ENCODE peak calls at places on chromosomes 16 and 17, in six cellular contexts. One of them, this sample, is unnamed.

GRCh38 chr17:59572301-59572924 is 7.0 kb downstream of the DHX40 start:
- DNase-seq in psoas muscle: no peak
- DNase-seq in HFF-Myc: no peak
- DNase-seq in Peyer's patch: no peak
- DNase-seq in CD8-positive, alpha-beta T cell: no peak
- DNase-seq in CD4-positive, alpha-beta T cell: no peak
- DNase-seq in this sample: no peak

GRCh38 chr16:76854234-76854633 is 336.8 kb upstream of the MON1B start:
- DNase-seq in psoas muscle: no peak
- DNase-seq in HFF-Myc: no peak
- DNase-seq in Peyer's patch: no peak
- DNase-seq in CD8-positive, alpha-beta T cell: no peak
- DNase-seq in CD4-positive, alpha-beta T cell: no peak
- DNase-seq in this sample: no peak

GRCh38 chr17:27858621-27859305 is 34.4 kb downstream of the LYRM9 start:
- DNase-seq in psoas muscle: no peak
- DNase-seq in HFF-Myc: no peak
- DNase-seq in Peyer's patch: no peak
- DNase-seq in CD8-positive, alpha-beta T cell: no peak
- DNase-seq in CD4-positive, alpha-beta T cell: no peak
- DNase-seq in this sample: no peak

GRCh38 chr17:41651625-41652460 is 27.5 kb upstream of the KRT17 start:
- DNase-seq in psoas muscle: peak
- DNase-seq in HFF-Myc: no peak
- DNase-seq in Peyer's patch: peak
- DNase-seq in CD8-positive, alpha-beta T cell: no peak
- DNase-seq in CD4-positive, alpha-beta T cell: no peak
- DNase-seq in this sample: no peak

GRCh38 chr17:81460856-81461460 is 51.6 kb downstream of the ACTG1 start:
- DNase-seq in psoas muscle: no peak
- DNase-seq in HFF-Myc: no peak
- DNase-seq in Peyer's patch: no peak
- DNase-seq in CD8-positive, alpha-beta T cell: no peak
- DNase-seq in CD4-positive, alpha-beta T cell: no peak
- DNase-seq in this sample: peak

GRCh38 chr16:75971334-75971733 is 245.0 kb upstream of the CPHXL start:
- DNase-seq in psoas muscle: no peak
- DNase-seq in HFF-Myc: no peak
- DNase-seq in Peyer's patch: no peak
- DNase-seq in CD8-positive, alpha-beta T cell: no peak
- DNase-seq in CD4-positive, alpha-beta T cell: no peak
- DNase-seq in this sample: no peak

GRCh38 chr16:70611785-70612303 is 34.5 kb upstream of the IL34 start:
- DNase-seq in psoas muscle: no peak
- DNase-seq in HFF-Myc: no peak
- DNase-seq in Peyer's patch: no peak
- DNase-seq in CD8-positive, alpha-beta T cell: no peak
- DNase-seq in CD4-positive, alpha-beta T cell: no peak
- DNase-seq in this sample: no peak

GRCh38 chr16:24848065-24848464 is 2.3 kb downstream of the SLC5A11 start:
- DNase-seq in psoas muscle: no peak
- DNase-seq in HFF-Myc: peak
- DNase-seq in Peyer's patch: no peak
- DNase-seq in CD8-positive, alpha-beta T cell: no peak
- DNase-seq in CD4-positive, alpha-beta T cell: no peak
- DNase-seq in this sample: no peak

GRCh38 chr17:7014995-7015586 is 2.7 kb downstream of the RNASEK start:
- DNase-seq in psoas muscle: no peak
- DNase-seq in HFF-Myc: no peak
- DNase-seq in Peyer's patch: no peak
- DNase-seq in CD8-positive, alpha-beta T cell: peak
- DNase-seq in CD4-positive, alpha-beta T cell: peak
- DNase-seq in this sample: peak

GRCh38 chr17:75878174-75878998 is at the start of gene TRIM47:
- DNase-seq in psoas muscle: peak
- DNase-seq in HFF-Myc: no peak
- DNase-seq in Peyer's patch: peak
- DNase-seq in CD8-positive, alpha-beta T cell: no peak
- DNase-seq in CD4-positive, alpha-beta T cell: no peak
- DNase-seq in this sample: no peak

GRCh38 chr17:1487939-1488825 is 4.3 kb downstream of the MYO1C start:
- DNase-seq in psoas muscle: peak
- DNase-seq in HFF-Myc: no peak
- DNase-seq in Peyer's patch: peak
- DNase-seq in CD8-positive, alpha-beta T cell: peak
- DNase-seq in CD4-positive, alpha-beta T cell: peak
- DNase-seq in this sample: peak
- TF ChIP-seq CTCF in psoas muscle: no peak
- TF ChIP-seq CTCF in HFF-Myc: no peak
- TF ChIP-seq CTCF in Peyer's patch: no peak
- TF ChIP-seq CTCF in CD8-positive, alpha-beta T cell: no peak
- TF ChIP-seq CTCF in CD4-positive, alpha-beta T cell: no peak
- TF ChIP-seq CTCF in this sample: no peak

GRCh38 chr17:16968786-16969185 is 3.1 kb downstream of the TNFRSF13B start:
- DNase-seq in psoas muscle: no peak
- DNase-seq in HFF-Myc: no peak
- DNase-seq in Peyer's patch: no peak
- DNase-seq in CD8-positive, alpha-beta T cell: no peak
- DNase-seq in CD4-positive, alpha-beta T cell: no peak
- DNase-seq in this sample: no peak

GRCh38 chr17:16961792-16962191 is 10.1 kb downstream of the TNFRSF13B start:
- DNase-seq in psoas muscle: no peak
- DNase-seq in HFF-Myc: no peak
- DNase-seq in Peyer's patch: no peak
- DNase-seq in CD8-positive, alpha-beta T cell: no peak
- DNase-seq in CD4-positive, alpha-beta T cell: no peak
- DNase-seq in this sample: no peak

DNA sequence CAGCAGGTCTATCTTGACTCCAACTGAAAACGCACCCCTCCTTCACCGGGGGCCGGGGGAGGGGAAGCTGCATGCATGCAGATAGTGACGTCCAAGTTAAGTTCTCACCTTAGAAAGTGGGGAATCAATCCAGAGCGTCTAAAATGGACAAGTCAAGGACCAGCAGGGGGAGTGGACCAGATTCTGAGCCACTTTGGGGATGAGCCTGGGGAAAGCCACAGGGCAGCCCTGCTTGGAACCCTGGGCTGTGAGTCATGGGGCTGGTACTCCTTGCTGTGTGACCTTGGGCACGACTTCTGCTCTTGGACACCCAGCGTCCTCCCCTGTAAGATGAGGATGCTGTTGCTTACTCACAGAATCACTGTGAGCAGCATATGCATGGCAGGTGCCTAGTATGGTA is 9.1 kb downstream of the TNFRSF13B start:
- DNase-seq in psoas muscle: no peak
- DNase-seq in HFF-Myc: no peak
- DNase-seq in Peyer's patch: no peak
- DNase-seq in CD8-positive, alpha-beta T cell: no peak
- DNase-seq in CD4-positive, alpha-beta T cell: no peak
- DNase-seq in this sample: no peak
- TF ChIP-seq CTCF in psoas muscle: no peak
- TF ChIP-seq CTCF in HFF-Myc: peak
- TF ChIP-seq CTCF in Peyer's patch: no peak
- TF ChIP-seq CTCF in CD8-positive, alpha-beta T cell: no peak
- TF ChIP-seq CTCF in CD4-positive, alpha-beta T cell: no peak
- TF ChIP-seq CTCF in this sample: no peak

GRCh38 chr17:44362056-44362355 is 1.6 kb downstream of the FAM171A2 start:
- DNase-seq in psoas muscle: no peak
- DNase-seq in HFF-Myc: no peak
- DNase-seq in Peyer's patch: no peak
- DNase-seq in CD8-positive, alpha-beta T cell: no peak
- DNase-seq in CD4-positive, alpha-beta T cell: no peak
- DNase-seq in this sample: no peak
- TF ChIP-seq CTCF in psoas muscle: no peak
- TF ChIP-seq CTCF in HFF-Myc: no peak
- TF ChIP-seq CTCF in Peyer's patch: no peak
- TF ChIP-seq CTCF in CD8-positive, alpha-beta T cell: no peak
- TF ChIP-seq CTCF in CD4-positive, alpha-beta T cell: no peak
- TF ChIP-seq CTCF in this sample: no peak

DNA sequence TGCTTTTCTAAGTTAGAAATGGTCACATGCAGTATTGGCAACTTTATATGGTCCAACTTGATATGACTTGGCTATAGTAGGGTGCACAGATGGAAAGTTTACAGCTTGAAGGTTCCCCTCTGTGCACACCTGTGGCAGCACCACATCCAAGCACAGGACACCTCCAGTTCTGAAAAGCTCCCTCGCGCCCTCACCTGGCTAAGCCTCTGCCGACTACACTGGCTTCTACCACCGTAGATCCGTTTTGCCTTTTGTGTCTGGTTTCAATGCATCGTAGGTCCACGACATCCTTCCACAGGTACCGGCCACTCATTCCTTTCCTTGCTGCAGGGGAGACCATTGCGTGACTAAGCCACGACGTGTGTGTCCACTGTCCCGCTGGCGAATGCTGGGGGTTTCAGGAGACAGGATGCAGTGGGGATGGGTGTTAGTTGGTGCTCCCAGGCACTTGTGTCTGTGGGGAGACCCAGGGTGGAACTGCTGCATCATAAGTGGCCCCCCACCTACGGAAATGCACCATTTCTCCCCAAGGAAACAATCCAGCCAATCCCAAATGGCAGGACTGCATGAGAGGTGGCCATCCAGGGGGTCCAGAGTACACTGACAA is 4.9 kb upstream of the RASD1 start:
- DNase-seq in psoas muscle: no peak
- DNase-seq in HFF-Myc: no peak
- DNase-seq in Peyer's patch: peak
- DNase-seq in CD8-positive, alpha-beta T cell: no peak
- DNase-seq in CD4-positive, alpha-beta T cell: no peak
- DNase-seq in this sample: no peak
- TF ChIP-seq CTCF in psoas muscle: no peak
- TF ChIP-seq CTCF in HFF-Myc: no peak
- TF ChIP-seq CTCF in Peyer's patch: peak
- TF ChIP-seq CTCF in CD8-positive, alpha-beta T cell: no peak
- TF ChIP-seq CTCF in CD4-positive, alpha-beta T cell: no peak
- TF ChIP-seq CTCF in this sample: no peak

DNA sequence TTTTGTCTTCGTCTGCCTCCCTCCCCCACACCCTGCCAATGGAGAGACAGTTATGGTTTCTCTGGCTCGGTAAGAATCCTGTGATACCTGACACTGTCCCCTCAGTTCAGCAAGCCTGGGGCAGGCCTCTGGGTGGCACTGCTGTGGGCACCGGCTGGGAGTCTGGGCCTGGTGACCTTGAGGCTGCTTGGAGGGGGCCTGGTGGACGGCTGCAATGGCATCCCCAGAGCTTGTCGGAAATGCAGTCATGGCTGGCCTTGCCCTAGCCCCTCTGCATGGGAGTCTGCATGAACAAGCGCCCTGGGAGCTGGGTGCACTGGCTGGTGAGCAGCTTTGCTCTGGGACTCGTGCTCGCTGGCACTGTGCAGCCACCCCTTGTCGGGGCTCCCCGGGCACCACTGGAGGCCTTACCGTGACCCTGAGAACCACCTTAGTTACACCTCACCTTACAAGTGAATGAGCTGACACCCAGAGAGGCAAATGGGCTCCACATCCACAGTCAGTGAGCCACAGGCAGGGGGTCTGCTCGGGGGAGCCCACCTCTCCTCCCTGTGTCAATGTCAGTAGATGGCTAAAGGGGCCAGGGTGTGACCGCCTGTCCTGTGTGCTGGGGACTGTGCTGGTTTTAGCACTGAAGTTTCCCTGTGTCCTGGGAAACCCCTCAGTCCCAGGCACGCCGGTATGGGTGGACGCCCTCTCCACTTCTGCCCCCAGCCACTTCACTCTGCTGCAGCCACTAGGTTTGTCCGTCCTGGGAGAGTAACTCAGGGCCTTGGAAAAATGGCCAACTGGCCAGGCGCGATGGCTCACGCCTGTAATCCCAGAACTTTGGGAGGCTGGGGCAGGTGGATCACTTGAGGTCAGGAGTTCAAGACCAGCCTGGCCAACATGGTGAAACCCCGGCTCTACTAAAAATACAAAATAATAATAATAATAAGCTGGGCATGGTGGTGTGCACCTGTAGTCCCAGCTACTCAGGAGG is 1.4 kb downstream of the LGALS3BP start:
- DNase-seq in psoas muscle: no peak
- DNase-seq in HFF-Myc: no peak
- DNase-seq in Peyer's patch: no peak
- DNase-seq in CD8-positive, alpha-beta T cell: no peak
- DNase-seq in CD4-positive, alpha-beta T cell: no peak
- DNase-seq in this sample: no peak
- TF ChIP-seq CTCF in psoas muscle: no peak
- TF ChIP-seq CTCF in HFF-Myc: no peak
- TF ChIP-seq CTCF in Peyer's patch: peak
- TF ChIP-seq CTCF in CD8-positive, alpha-beta T cell: no peak
- TF ChIP-seq CTCF in CD4-positive, alpha-beta T cell: no peak
- TF ChIP-seq CTCF in this sample: no peak

GRCh38 chr17:69508814-69509213 is 94.3 kb downstream of the MAP2K6 start:
- DNase-seq in psoas muscle: no peak
- DNase-seq in HFF-Myc: no peak
- DNase-seq in Peyer's patch: no peak
- DNase-seq in CD8-positive, alpha-beta T cell: no peak
- DNase-seq in CD4-positive, alpha-beta T cell: no peak
- DNase-seq in this sample: no peak

GRCh38 chr17:69503711-69504110 is 89.2 kb downstream of the MAP2K6 start:
- DNase-seq in psoas muscle: no peak
- DNase-seq in HFF-Myc: no peak
- DNase-seq in Peyer's patch: no peak
- DNase-seq in CD8-positive, alpha-beta T cell: no peak
- DNase-seq in CD4-positive, alpha-beta T cell: no peak
- DNase-seq in this sample: no peak

GRCh38 chr17:69505740-69506139 is 91.2 kb downstream of the MAP2K6 start:
- DNase-seq in psoas muscle: no peak
- DNase-seq in HFF-Myc: no peak
- DNase-seq in Peyer's patch: no peak
- DNase-seq in CD8-positive, alpha-beta T cell: no peak
- DNase-seq in CD4-positive, alpha-beta T cell: no peak
- DNase-seq in this sample: no peak

GRCh38 chr17:69502488-69502887 is 88.0 kb downstream of the MAP2K6 start:
- DNase-seq in psoas muscle: no peak
- DNase-seq in HFF-Myc: no peak
- DNase-seq in Peyer's patch: no peak
- DNase-seq in CD8-positive, alpha-beta T cell: no peak
- DNase-seq in CD4-positive, alpha-beta T cell: no peak
- DNase-seq in this sample: no peak

DNA sequence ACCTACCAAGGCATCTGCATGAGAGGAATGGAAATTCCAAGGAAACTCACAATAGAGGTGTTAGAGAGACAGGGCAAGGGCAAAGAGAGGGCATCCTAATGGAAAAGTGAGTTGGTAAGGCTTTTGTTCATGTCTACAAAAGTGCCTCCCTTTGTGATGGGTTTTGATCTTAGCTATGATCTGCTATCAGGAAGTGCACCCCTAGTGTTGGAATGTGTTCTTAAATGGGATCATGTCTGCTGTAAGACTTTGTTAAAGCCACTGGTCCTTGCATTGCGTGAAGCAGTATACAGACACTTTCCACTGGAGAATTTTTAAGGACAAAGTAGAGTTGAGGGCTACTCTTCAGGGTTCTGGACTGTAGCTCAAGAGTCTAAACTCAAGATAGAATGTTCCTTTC is 92.0 kb downstream of the MAP2K6 start:
- DNase-seq in psoas muscle: no peak
- DNase-seq in HFF-Myc: no peak
- DNase-seq in Peyer's patch: no peak
- DNase-seq in CD8-positive, alpha-beta T cell: no peak
- DNase-seq in CD4-positive, alpha-beta T cell: no peak
- DNase-seq in this sample: no peak
- TF ChIP-seq CTCF in psoas muscle: no peak
- TF ChIP-seq CTCF in HFF-Myc: peak
- TF ChIP-seq CTCF in Peyer's patch: peak
- TF ChIP-seq CTCF in CD8-positive, alpha-beta T cell: no peak
- TF ChIP-seq CTCF in CD4-positive, alpha-beta T cell: peak
- TF ChIP-seq CTCF in this sample: peak

GRCh38 chr16:1330260-1330914 is 3.1 kb upstream of the BAIAP3 start:
- DNase-seq in psoas muscle: no peak
- DNase-seq in HFF-Myc: no peak
- DNase-seq in Peyer's patch: no peak
- DNase-seq in CD8-positive, alpha-beta T cell: no peak
- DNase-seq in CD4-positive, alpha-beta T cell: no peak
- DNase-seq in this sample: no peak
- TF ChIP-seq CTCF in psoas muscle: peak
- TF ChIP-seq CTCF in HFF-Myc: peak
- TF ChIP-seq CTCF in Peyer's patch: peak
- TF ChIP-seq CTCF in CD8-positive, alpha-beta T cell: no peak
- TF ChIP-seq CTCF in CD4-positive, alpha-beta T cell: peak
- TF ChIP-seq CTCF in this sample: peak

This sample was measured in CD14-positive monocyte.